ENCODE peak calls at places on chromosomes 6 and 20, in four cellular contexts. B is mesenchymal stem cell, R is trophoblast cell, H is neuronal stem cell. Q is an unnamed sample.

GRCh38 chr6:128112494-128112893 is 211.6 kb upstream of the THEMIS start:
- DNase-seq in B (peak; percentile 59), R (no peak), H (no peak), Q (no peak)

GRCh38 chr6:113856011-113856551 is 1.1 kb upstream of the MARCKS start:
- DNase-seq in B (peak; percentile 77), R (peak; percentile 43), H (peak; percentile 39), Q (peak; percentile 28)

GRCh38 chr6:31170600-31170881 is at the start of gene POU5F1:
- DNase-seq in B (no peak), R (no peak), H (no peak), Q (peak; percentile 80)

GRCh38 chr6:7593234-7593633 is 3.2 kb downstream of the SNRNP48 start:
- DNase-seq in B (no peak), R (no peak), H (no peak), Q (no peak)

GRCh38 chr6:20840675-20841074 is 306.4 kb downstream of the CDKAL1 start:
- DNase-seq in B (peak; percentile 29), R (peak; percentile 34), H (no peak), Q (no peak)

GRCh38 chr6:139494376-139495025 is 120.1 kb upstream of the CITED2 start:
- DNase-seq in B (no peak), R (no peak), H (no peak), Q (no peak)

GRCh38 chr20:17525650-17526049 is 5.5 kb downstream of the BFSP1 start:
- DNase-seq in B (no peak), R (no peak), H (no peak), Q (peak; percentile 74)

GRCh38 chr6:112431803-112432202 is 84.7 kb downstream of the RFPL4B start:
- DNase-seq in B (no peak), R (no peak), H (no peak), Q (no peak)

GRCh38 chr6:87322304-87323212 is at the start of gene SMIM8:
- DNase-seq in B (peak; percentile 80), R (peak; percentile 49), H (peak; percentile 84), Q (peak; percentile 90)

GRCh38 chr6:5031150-5031549 is 27.3 kb upstream of the RPP40 start:
- DNase-seq in B (no peak), R (no peak), H (no peak), Q (no peak)

GRCh38 chr6:26056583-26057350 is 30.5 kb upstream of the HFE start:
- DNase-seq in B (no peak), R (no peak), H (no peak), Q (no peak)

GRCh38 chr6:41367700-41368099 is 32.3 kb downstream of the NCR2 start:
- DNase-seq in B (peak; percentile 75), R (peak; percentile 29), H (peak; percentile 67), Q (peak; percentile 88)

GRCh38 chr6:16481680-16482079 is 243.3 kb downstream of the GMPR start:
- DNase-seq in B (no peak), R (no peak), H (no peak), Q (no peak)

GRCh38 chr6:108752733-108753392 is 95.4 kb upstream of the ARMC2 start:
- DNase-seq in B (no peak), R (no peak), H (no peak), Q (no peak)

GRCh38 chr6:25446815-25447569 is 167.8 kb downstream of the CARMIL1 start:
- DNase-seq in B (no peak), R (no peak), H (no peak), Q (no peak)

GRCh38 chr6:107666084-107666981 is 157.8 kb downstream of the SCML4 start:
- DNase-seq in B (peak; percentile 33), R (no peak), H (no peak), Q (no peak)

GRCh38 chr6:125749864-125750691 is 646 bp downstream of the HEY2 start:
- DNase-seq in B (no peak), R (no peak), H (peak; percentile 31), Q (no peak)

GRCh38 chr6:135270676-135271536 is 89.8 kb downstream of the MYB start:
- DNase-seq in B (no peak), R (no peak), H (no peak), Q (peak; percentile 91)

GRCh38 chr6:169145991-169146501 is 107.6 kb downstream of the THBS2 start:
- DNase-seq in B (no peak), R (no peak), H (no peak), Q (no peak)

GRCh38 chr6:25769983-25770382 is 15.4 kb downstream of the SLC17A4 start:
- DNase-seq in B (no peak), R (peak; percentile 64), H (no peak), Q (no peak)

GRCh38 chr6:33828764-33829731 is 25.2 kb upstream of the MLN start:
- DNase-seq in B (no peak), R (no peak), H (no peak), Q (no peak)

GRCh38 chr20:42752620-42753019 is 437.1 kb downstream of the PTPRT start:
- DNase-seq in B (no peak), R (no peak), H (no peak), Q (no peak)

GRCh38 chr6:139373154-139373927 is 1.1 kb downstream of the CITED2 start:
- DNase-seq in B (peak; percentile 58), R (peak; percentile 15), H (peak; percentile 21), Q (peak; percentile 40)

GRCh38 chr20:39893013-39893685 is 795.9 kb downstream of the MAFB start:
- DNase-seq in B (peak; percentile 89), R (peak; percentile 58), H (no peak), Q (no peak)

GRCh38 chr6:31701666-31702420 is 1.3 kb downstream of the ABHD16A start:
- DNase-seq in B (peak; percentile 66), R (no peak), H (no peak), Q (no peak)

GRCh38 chr6:138099832-138100231 is 7.4 kb downstream of the PERP start:
- DNase-seq in B (no peak), R (peak; percentile 70), H (no peak), Q (no peak)

GRCh38 chr6:19320066-19320465 is 517.1 kb upstream of the ID4 start:
- DNase-seq in B (no peak), R (no peak), H (no peak), Q (no peak)

GRCh38 chr20:57022306-57022705 is 244.1 kb downstream of the BMP7 start:
- DNase-seq in B (no peak), R (no peak), H (no peak), Q (peak; percentile 92)
- H3K27ac ChIP-seq in B (no peak overlapping the region), R (no peak overlapping the region), H (no peak overlapping the region), Q (no peak overlapping the region)

DNA sequence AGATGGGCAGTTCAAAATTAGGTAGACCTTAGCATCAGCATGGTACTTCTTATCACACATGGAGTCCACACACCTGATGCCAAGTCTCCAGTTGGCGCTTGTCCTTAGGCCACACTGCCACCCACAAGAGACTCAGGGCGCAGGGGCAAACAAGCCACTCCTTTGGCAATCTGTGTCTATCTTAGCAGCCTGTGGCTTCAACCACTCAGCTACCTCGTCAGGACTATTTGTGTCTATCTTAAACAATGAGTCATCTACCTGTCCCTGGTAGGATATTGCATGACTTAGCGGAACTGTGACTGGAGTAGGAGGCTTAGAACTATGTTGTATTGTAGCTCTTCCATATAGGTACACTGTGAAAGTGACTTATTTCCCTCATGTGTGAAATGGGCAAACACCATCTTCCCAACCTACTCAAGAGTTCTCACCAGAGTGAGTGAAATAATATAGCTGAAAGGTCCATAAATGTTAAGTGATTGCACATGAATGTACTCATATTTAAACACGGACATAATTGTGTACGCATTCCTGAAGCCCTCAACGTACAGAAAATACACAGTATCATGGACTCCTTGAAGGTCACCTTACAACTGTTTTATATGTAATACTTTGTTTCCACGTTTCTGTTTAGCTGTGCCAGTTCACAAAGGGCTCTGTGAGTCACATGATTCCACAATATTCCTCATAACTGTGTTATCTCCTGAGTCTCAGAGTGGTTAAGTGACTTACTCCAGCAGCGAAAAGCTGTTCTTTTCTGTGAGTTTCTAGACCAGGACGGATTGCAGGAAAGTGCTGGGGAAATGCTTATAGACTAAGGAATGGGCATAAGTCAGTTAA is 1.6 kb downstream of the TRIM27 start:
- DNase-seq in B (peak; percentile 51), R (peak; percentile 25), H (no peak), Q (no peak)
- H2BK120ac ChIP-seq in B (no peak overlapping the region), R (peak overlapping the region; percentile 9), H (no peak overlapping the region), Q (no peak overlapping the region)

GRCh38 chr6:15037253-15037652 is 208.6 kb upstream of the JARID2 start:
- DNase-seq in B (no peak), R (no peak), H (no peak), Q (no peak)
- H4K91ac ChIP-seq in B (no peak overlapping the region), R (no peak overlapping the region), H (no peak overlapping the region), Q (peak overlapping the region; percentile 61)

DNA sequence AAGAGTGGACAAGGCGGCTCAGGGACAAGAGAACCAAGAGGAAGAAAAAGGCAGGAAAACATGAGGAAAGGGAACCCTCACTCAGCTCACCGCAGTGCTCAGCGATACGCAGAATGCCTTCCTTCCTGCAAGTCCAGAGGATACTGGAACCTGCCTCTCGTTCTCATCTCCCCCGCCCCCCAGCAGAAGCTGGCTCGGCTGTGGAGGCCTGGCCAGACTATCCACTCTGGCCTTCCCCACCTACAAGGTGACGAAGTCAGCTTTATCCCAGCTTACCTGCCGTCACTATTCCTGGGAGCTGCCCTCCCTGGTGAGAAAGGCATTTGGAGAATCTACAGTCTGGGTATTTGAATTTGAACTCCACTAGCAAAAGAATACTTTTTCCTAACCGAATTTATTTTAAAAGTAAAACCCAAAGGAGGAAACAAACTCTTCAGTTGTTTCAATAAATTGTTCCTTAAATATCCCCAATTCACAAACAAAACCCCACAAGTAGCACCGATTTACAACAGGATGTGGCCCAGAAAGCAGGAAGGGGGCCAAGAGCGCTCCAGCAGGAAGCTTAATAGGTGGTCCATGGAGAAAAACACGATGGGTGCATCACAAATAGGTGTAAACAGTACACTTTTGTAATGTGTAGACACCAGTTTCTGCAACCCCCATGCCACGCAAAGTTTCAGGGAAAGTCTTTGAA is 2.1 kb upstream of the DIDO1 start:
- DNase-seq in B (peak; percentile 36), R (no peak), H (no peak), Q (peak; percentile 87)
- H3K27ac ChIP-seq in B (peak overlapping the region; percentile 93), R (peak overlapping the region; percentile 85), H (no peak overlapping the region), Q (peak overlapping the region; percentile 99)

GRCh38 chr6:136627191-136627590 is 77.0 kb upstream of the MAP7 start:
- DNase-seq in B (no peak), R (no peak), H (no peak), Q (no peak)
- H2BK120ac ChIP-seq in B (no peak overlapping the region), R (no peak overlapping the region), H (no peak overlapping the region), Q (no peak overlapping the region)

GRCh38 chr6:18263561-18264337 is 581 bp downstream of the DEK start:
- DNase-seq in B (peak; percentile 67), R (peak; percentile 33), H (no peak), Q (no peak)

GRCh38 chr6:18261877-18262276 is 2.5 kb downstream of the DEK start:
- DNase-seq in B (no peak), R (no peak), H (no peak), Q (no peak)

GRCh38 chr6:18265099-18265372 is 706 bp upstream of the DEK start:
- DNase-seq in B (no peak), R (no peak), H (no peak), Q (no peak)

GRCh38 chr6:18264338-18265098 is at the start of gene DEK:
- DNase-seq in B (peak; percentile 87), R (peak; percentile 63), H (peak; percentile 88), Q (peak; percentile 87)

GRCh38 chr6:18262812-18263560 is 1.3 kb downstream of the DEK start:
- DNase-seq in B (peak; percentile 47), R (no peak), H (no peak), Q (no peak)
- H4K91ac ChIP-seq in B (no peak overlapping the region), R (no peak overlapping the region), H (no peak overlapping the region), Q (no peak overlapping the region)